ENCODE peak calls at places on chromosomes 13 and 19, in ten cellular contexts. S, P, V, M, L, B, J, W, A and Q are unnamed samples.

GRCh38 chr13:109790071-109790470 is 3.7 kb upstream of the IRS2 start:
- DNase-seq in S (no peak), P (no peak), V (no peak), M (no peak), L (no peak), B (no peak), J (no peak), W (no peak), A (no peak), Q (no peak)

GRCh38 chr13:48232420-48233096 is 448 bp upstream of the ITM2B start:
- DNase-seq in S (no peak), P (no peak), V (no peak), M (no peak), L (peak; percentile 45), B (no peak), J (no peak), W (no peak), A (no peak), Q (no peak)

GRCh38 chr13:50127017-50127725 is 111.9 kb downstream of the KCNRG start:
- DNase-seq in S (no peak), P (no peak), V (no peak), M (peak; percentile 62), L (no peak), B (no peak), J (no peak), W (no peak), A (no peak), Q (peak; percentile 38)

GRCh38 chr19:37874784-37875183 is 31.6 kb downstream of the WDR87 start:
- DNase-seq in S (no peak), P (no peak), V (no peak), M (no peak), L (no peak), B (no peak), J (no peak), W (peak; percentile 20), A (no peak), Q (no peak)

GRCh38 chr13:40394304-40394983 is 272.0 kb downstream of the FOXO1 start:
- DNase-seq in S (no peak), P (no peak), V (no peak), M (no peak), L (peak; percentile 48), B (no peak), J (no peak), W (no peak), A (no peak), Q (no peak)

GRCh38 chr13:24097064-24097463 is 63.5 kb upstream of the SPATA13 start:
- DNase-seq in S (no peak), P (peak; percentile 15), V (peak; percentile 19), M (no peak), L (no peak), B (peak; percentile 29), J (no peak), W (peak; percentile 16), A (no peak), Q (no peak)

GRCh38 chr13:98496239-98496668 is 80.7 kb downstream of the STK24 start:
- DNase-seq in S (no peak), P (no peak), V (no peak), M (no peak), L (no peak), B (no peak), J (no peak), W (no peak), A (no peak), Q (peak; percentile 86)

GRCh38 chr13:62879071-62879470 is 1463.4 kb upstream of the PCDH20 start:
- DNase-seq in S (no peak), P (peak; percentile 49), V (no peak), M (no peak), L (no peak), B (no peak), J (no peak), W (peak; percentile 24), A (no peak), Q (no peak)

GRCh38 chr13:30037766-30038165 is 187.3 kb upstream of the UBL3 start:
- DNase-seq in S (no peak), P (peak; percentile 22), V (no peak), M (no peak), L (no peak), B (no peak), J (no peak), W (no peak), A (no peak), Q (no peak)

GRCh38 chr19:21314676-21315075 is 14.5 kb downstream of the ZNF708 start:
- DNase-seq in S (no peak), P (no peak), V (no peak), M (no peak), L (peak; percentile 17), B (no peak), J (no peak), W (no peak), A (no peak), Q (no peak)

GRCh38 chr13:89925107-89925506 is 1422.4 kb upstream of the MIR17HG start:
- DNase-seq in S (no peak), P (no peak), V (no peak), M (no peak), L (peak; percentile 56), B (peak; percentile 65), J (no peak), W (no peak), A (no peak), Q (no peak)

GRCh38 chr19:292951-293350 is 1.7 kb upstream of the PLPP2 start:
- DNase-seq in S (no peak), P (no peak), V (no peak), M (no peak), L (no peak), B (no peak), J (peak; percentile 2), W (no peak), A (no peak), Q (no peak)

GRCh38 chr13:41232715-41233114 is 30.7 kb downstream of the MTRF1 start:
- DNase-seq in S (no peak), P (no peak), V (no peak), M (no peak), L (no peak), B (no peak), J (no peak), W (no peak), A (no peak), Q (no peak)

GRCh38 chr19:42208612-42209011 is 8.9 kb downstream of the DEDD2 start:
- DNase-seq in S (no peak), P (no peak), V (no peak), M (no peak), L (no peak), B (no peak), J (no peak), W (no peak), A (no peak), Q (no peak)

GRCh38 chr19:38522915-38523314 is 89.4 kb downstream of the RYR1 start:
- DNase-seq in S (no peak), P (no peak), V (no peak), M (no peak), L (no peak), B (no peak), J (no peak), W (no peak), A (no peak), Q (no peak)

GRCh38 chr19:15790096-15790495 is 2.6 kb downstream of the OR10H5 start:
- DNase-seq in S (no peak), P (no peak), V (no peak), M (no peak), L (no peak), B (no peak), J (no peak), W (no peak), A (no peak), Q (no peak)

GRCh38 chr19:13029893-13030292 is 34.6 kb downstream of the NFIX start:
- DNase-seq in S (no peak), P (no peak), V (no peak), M (peak; percentile 50), L (peak; percentile 16), B (no peak), J (peak; percentile 49), W (no peak), A (peak; percentile 85), Q (no peak)

GRCh38 chr19:44960906-44961734 is 5.9 kb downstream of the CLPTM1 start:
- DNase-seq in S (no peak), P (no peak), V (no peak), M (no peak), L (no peak), B (no peak), J (no peak), W (no peak), A (no peak), Q (no peak)

DNA sequence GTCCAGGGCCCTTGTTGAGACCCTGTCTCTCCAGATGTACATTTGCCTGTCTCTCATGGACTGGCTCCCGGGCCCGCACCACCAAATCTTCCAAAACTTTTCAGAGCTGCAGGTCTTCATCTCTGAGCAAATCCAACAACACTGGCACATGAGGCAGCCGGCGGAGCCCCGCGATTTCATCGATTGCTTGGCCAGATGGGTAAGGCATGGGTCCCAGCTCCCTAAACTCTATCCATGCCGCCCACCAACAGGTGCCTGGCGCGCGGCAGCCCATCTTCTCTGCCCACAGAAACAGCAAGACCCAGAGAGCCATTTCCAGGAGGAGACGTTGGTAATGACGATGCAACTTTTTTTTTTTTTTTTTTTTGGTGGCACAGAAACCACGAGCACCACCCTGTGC is 22.4 kb downstream of the CYP2F1 start:
- DNase-seq in S (no peak), P (no peak), V (no peak), M (no peak), L (no peak), B (no peak), J (no peak), W (no peak), A (no peak), Q (no peak)
- TF ChIP-seq CTCF in S (no peak), P (no peak), V (no peak), M (no peak), L (no peak), B (no peak), J (no peak), W (no peak), A (no peak), Q (no peak)

GRCh38 chr19:55553217-55554182 is 8.2 kb upstream of the SBK3 start:
- DNase-seq in S (no peak), P (no peak), V (no peak), M (no peak), L (no peak), B (no peak), J (no peak), W (no peak), A (no peak), Q (no peak)
- H3K27me3 ChIP-seq in S (no peaks in the 10 kb centered on the region), P (no peaks in the 10 kb centered on the region), V (no peaks in the 10 kb centered on the region), M (no peaks in the 10 kb centered on the region), L (peaks cover 3% of the 10 kb centered on the region), B (no peaks in the 10 kb centered on the region), J (peaks cover 95% of the 10 kb centered on the region), W (no peaks in the 10 kb centered on the region), A (peaks cover 11% of the 10 kb centered on the region), Q (no peaks in the 10 kb centered on the region)

DNA sequence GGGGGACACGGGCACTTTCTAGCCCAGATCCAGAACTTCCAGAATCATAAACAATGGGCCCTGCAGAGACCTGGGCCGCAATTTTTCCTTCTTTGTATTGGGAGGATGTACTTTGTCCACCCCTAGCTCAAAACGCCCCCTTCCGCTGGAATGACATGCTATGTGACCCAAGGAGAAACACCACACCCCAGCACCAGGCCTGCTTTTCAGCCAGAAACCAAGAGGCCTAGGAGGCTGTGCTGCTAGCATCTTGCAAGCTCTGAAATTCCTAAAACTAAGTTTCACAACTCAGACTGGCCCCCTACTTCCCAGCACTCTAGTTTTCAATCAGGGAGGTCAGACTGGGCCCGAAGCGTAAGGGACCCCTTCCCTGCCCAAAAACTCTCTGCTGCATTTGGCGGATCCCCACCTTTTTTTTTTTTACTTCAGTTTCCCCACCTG is 538 bp downstream of the LSM4 start:
- DNase-seq in S (peak; percentile 52), P (no peak), V (no peak), M (no peak), L (peak; percentile 34), B (peak; percentile 77), J (peak; percentile 53), W (no peak), A (no peak), Q (no peak)
- TF ChIP-seq CTCF in S (no peak), P (peak; percentile 39), V (peak; percentile 33), M (no peak), L (no peak), B (peak; percentile 40), J (peak; percentile 27), W (peak; percentile 33), A (no peak), Q (no peak)

GRCh38 chr13:99973786-99974185 is 2.2 kb upstream of the ZIC5 start:
- DNase-seq in S (no peak), P (no peak), V (no peak), M (no peak), L (no peak), B (no peak), J (no peak), W (no peak), A (no peak), Q (no peak)
- H3K27me3 ChIP-seq in S (peaks cover 23% of the 10 kb centered on the region), P (peaks cover 68% of the 10 kb centered on the region), V (peaks cover 74% of the 10 kb centered on the region), M (peaks cover 94% of the 10 kb centered on the region), L (peaks cover 96% of the 10 kb centered on the region), B (peaks cover 41% of the 10 kb centered on the region), J (peaks cover 29% of the 10 kb centered on the region), W (peaks cover 89% of the 10 kb centered on the region), A (peaks cover 67% of the 10 kb centered on the region), Q (peaks cover 88% of the 10 kb centered on the region)